ENCODE peak calls at places on chromosomes 4 and X, in five cellular contexts. J is brain microvascular endothelial cell, D is fibroblast of mammary gland, X is colonic mucosa, B is tibial nerve. Q is an unnamed sample.

GRCh38 chr4:6367313-6367945 is 97.8 kb downstream of the WFS1 start:
- DNase-seq in J (no peak), D (no peak), X (no peak), B (no peak), Q (no peak)

GRCh38 chr4:184100297-184100885 is 117.3 kb downstream of the ENPP6 start:
- DNase-seq in J (peak; percentile 5), D (no peak), X (peak; percentile 60), B (no peak), Q (peak; percentile 56)

GRCh38 chr4:140710784-140711622 is 45.2 kb downstream of the TBC1D9 start:
- DNase-seq in J (no peak), D (no peak), X (no peak), B (no peak), Q (no peak)

GRCh38 chr4:1246901-1247810 is 1.8 kb downstream of the CTBP1 start:
- DNase-seq in J (no peak), D (no peak), X (no peak), B (no peak), Q (no peak)

GRCh38 chr4:19945979-19946380 is 305.7 kb upstream of the SLIT2 start:
- DNase-seq in J (peak; percentile 94), D (peak; percentile 100), X (no peak), B (no peak), Q (no peak)

GRCh38 chr4:21742326-21742725 is 206.2 kb downstream of the KCNIP4 start:
- DNase-seq in J (no peak), D (no peak), X (no peak), B (no peak), Q (no peak)

GRCh38 chr4:113179996-113180395 is 130.5 kb downstream of the ANK2 start:
- DNase-seq in J (peak; percentile 5), D (peak; percentile 67), X (no peak), B (no peak), Q (no peak)

GRCh38 chr4:147560632-147561031 is 56.6 kb upstream of the TMEM184C start:
- DNase-seq in J (no peak), D (peak; percentile 82), X (no peak), B (no peak), Q (no peak)

GRCh38 chr4:28229092-28229491 is 1368.5 kb downstream of the STIM2 start:
- DNase-seq in J (no peak), D (peak; percentile 86), X (no peak), B (no peak), Q (no peak)

GRCh38 chr4:87916636-87917035 is 58.9 kb upstream of the SPP1 start:
- DNase-seq in J (peak; percentile 38), D (no peak), X (no peak), B (no peak), Q (no peak)

GRCh38 chr4:162274354-162274753 is 110.6 kb upstream of the FSTL5 start:
- DNase-seq in J (no peak), D (no peak), X (peak; percentile 19), B (no peak), Q (no peak)

GRCh38 chr4:5989236-5990225 is 28.7 kb downstream of the C4orf50 start:
- DNase-seq in J (no peak), D (no peak), X (no peak), B (no peak), Q (no peak)

GRCh38 chr4:22457348-22457747 is 58.5 kb downstream of the ADGRA3 start:
- DNase-seq in J (no peak), D (no peak), X (no peak), B (no peak), Q (no peak)

GRCh38 chr4:100462206-100462605 is 55.6 kb downstream of the EMCN start:
- DNase-seq in J (no peak), D (peak; percentile 67), X (no peak), B (no peak), Q (no peak)

GRCh38 chrX:46220822-46221221 is 324.4 kb downstream of the ZNF674 start:
- DNase-seq in J (no peak), D (no peak), X (no peak), B (no peak), Q (no peak)

GRCh38 chrX:46228389-46228788 is 316.8 kb downstream of the ZNF674 start:
- DNase-seq in J (no peak), D (no peak), X (peak; percentile 17), B (no peak), Q (no peak)

DNA sequence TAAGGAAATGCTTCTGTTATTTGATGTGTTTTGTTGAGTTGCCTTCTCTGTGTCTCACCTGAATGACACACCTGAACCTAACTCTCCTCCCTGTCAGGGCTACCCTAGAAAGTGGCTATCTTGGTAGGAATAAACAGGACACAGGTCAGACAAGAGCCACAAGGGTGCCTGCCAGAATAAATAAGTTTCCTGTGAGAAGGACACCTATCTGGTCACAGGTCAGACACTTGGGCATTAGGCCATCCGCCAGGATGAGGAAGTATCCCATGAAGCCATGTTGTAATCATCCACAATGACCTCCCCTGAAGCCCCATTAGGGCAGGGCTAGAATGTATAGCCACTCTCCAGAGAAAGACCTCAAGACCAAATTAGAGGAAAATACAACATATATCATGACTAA is 318.8 kb downstream of the ZNF674 start:
- DNase-seq in J (no peak), D (no peak), X (no peak), B (no peak), Q (no peak)
- TF ChIP-seq CTCF in J (no peak), D (no peak), X (no peak), B (no peak), Q (no peak)

GRCh38 chr4:112058433-112058832 is 86.8 kb upstream of the FAM241A start:
- DNase-seq in J (no peak), D (no peak), X (no peak), B (no peak), Q (no peak)

GRCh38 chr4:112063260-112063659 is 82.0 kb upstream of the FAM241A start:
- DNase-seq in J (no peak), D (peak; percentile 19), X (no peak), B (no peak), Q (no peak)

GRCh38 chr4:112057479-112057878 is 87.8 kb upstream of the FAM241A start:
- DNase-seq in J (no peak), D (no peak), X (no peak), B (no peak), Q (no peak)

GRCh38 chr4:112061418-112061817 is 83.8 kb upstream of the FAM241A start:
- DNase-seq in J (no peak), D (no peak), X (no peak), B (no peak), Q (no peak)

GRCh38 chr4:112060212-112060611 is 85.0 kb upstream of the FAM241A start:
- DNase-seq in J (peak; percentile 23), D (peak; percentile 54), X (no peak), B (no peak), Q (no peak)
- TF ChIP-seq CTCF in J (peak; percentile 69), D (peak; percentile 70), X (no peak), B (no peak), Q (no peak)

DNA sequence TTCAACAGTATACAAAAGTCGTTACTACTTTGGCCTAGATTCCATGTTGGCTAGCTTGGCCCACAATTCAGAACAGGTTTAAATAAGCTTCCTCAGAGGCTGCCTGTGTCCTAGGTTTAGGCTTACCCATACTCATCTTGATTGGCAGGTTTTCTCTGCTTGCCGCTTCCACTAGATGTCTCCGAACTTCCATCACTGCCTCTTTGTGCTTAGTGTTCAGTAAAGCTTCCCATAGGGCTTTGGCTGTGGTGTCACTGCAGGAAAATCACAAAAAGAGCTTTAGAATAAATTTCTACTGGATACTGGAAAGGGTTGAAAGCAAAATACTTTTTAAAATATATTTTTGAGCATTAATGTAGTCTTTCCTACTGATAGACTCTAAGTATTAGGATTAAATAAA is 52.4 kb downstream of the SCFD2 start:
- DNase-seq in J (peak; percentile 34), D (peak; percentile 26), X (no peak), B (no peak), Q (no peak)
- TF ChIP-seq CTCF in J (peak; percentile 66), D (no peak), X (no peak), B (no peak), Q (no peak)

GRCh38 chr4:139582044-139582443 is 26.0 kb upstream of the SETD7 start:
- DNase-seq in J (no peak), D (peak; percentile 39), X (no peak), B (no peak), Q (no peak)
- TF ChIP-seq CTCF in J (peak; percentile 31), D (peak; percentile 4), X (no peak), B (no peak), Q (no peak)

Q was measured in mesothelial cell of epicardium.